ENCODE peak calls at places on chromosomes 12 and 14, in six cellular contexts. J is H1, Q is IMR-90, V is neuronal stem cell, F is H9, R is trophoblast cell. M is an unnamed sample.

GRCh38 chr14:32073537-32074189 is 3.4 kb upstream of the ARHGAP5 start:
- DNase-seq in J (no peak), Q (peak; percentile 82), V (peak; percentile 62), F (no peak), R (peak; percentile 96), M (peak; percentile 86)

GRCh38 chr12:57085999-57086950 is 2.6 kb upstream of the NAB2 start:
- DNase-seq in J (no peak), Q (peak; percentile 83), V (peak; percentile 75), F (peak; percentile 87), R (peak; percentile 36), M (peak; percentile 89)

GRCh38 chr14:75231320-75231719 is 47.3 kb upstream of the FOS start:
- DNase-seq in J (no peak), Q (no peak), V (no peak), F (no peak), R (no peak), M (no peak)

GRCh38 chr12:89927226-89927698 is 218.6 kb upstream of the ATP2B1 start:
- DNase-seq in J (no peak), Q (no peak), V (no peak), F (no peak), R (peak; percentile 21), M (no peak)

GRCh38 chr14:63727231-63727735 is 582 bp downstream of the SGPP1 start:
- DNase-seq in J (no peak), Q (peak; percentile 46), V (no peak), F (peak; percentile 48), R (peak; percentile 52), M (peak; percentile 56)

GRCh38 chr12:95967301-95967700 is 24.2 kb downstream of the AMDHD1 start:
- DNase-seq in J (no peak), Q (no peak), V (no peak), F (no peak), R (no peak), M (no peak)

GRCh38 chr12:100668939-100669536 is 95.6 kb downstream of the GAS2L3 start:
- DNase-seq in J (peak; percentile 61), Q (peak; percentile 61), V (peak; percentile 77), F (peak; percentile 89), R (peak; percentile 85), M (peak; percentile 70)

GRCh38 chr14:104332634-104333270 is 194.4 kb downstream of the KIF26A start:
- DNase-seq in J (no peak), Q (no peak), V (no peak), F (no peak), R (no peak), M (no peak)

GRCh38 chr12:92581579-92581978 is 121.2 kb upstream of the PLEKHG7 start:
- DNase-seq in J (no peak), Q (no peak), V (no peak), F (no peak), R (no peak), M (peak; percentile 48)

GRCh38 chr14:27050195-27050594 is 452.4 kb upstream of the NOVA1 start:
- DNase-seq in J (no peak), Q (no peak), V (no peak), F (no peak), R (no peak), M (no peak)
- H3K4me2 ChIP-seq in J (no peak overlapping the region), Q (no peak overlapping the region), V (no peak overlapping the region), F (no peak overlapping the region), R (no peak overlapping the region), M (no peak overlapping the region)

GRCh38 chr14:99258884-99259283 is 13.1 kb downstream of the BCL11B start:
- DNase-seq in J (no peak), Q (no peak), V (no peak), F (no peak), R (no peak), M (no peak)

GRCh38 chr14:99259327-99259726 is 12.7 kb downstream of the BCL11B start:
- DNase-seq in J (no peak), Q (no peak), V (no peak), F (no peak), R (no peak), M (no peak)

GRCh38 chr14:99257122-99257672 is 14.8 kb downstream of the BCL11B start:
- DNase-seq in J (no peak), Q (no peak), V (no peak), F (no peak), R (no peak), M (no peak)

GRCh38 chr14:99257673-99258221 is 14.2 kb downstream of the BCL11B start:
- DNase-seq in J (no peak), Q (no peak), V (no peak), F (no peak), R (no peak), M (no peak)

GRCh38 chr14:99258341-99258781 is 13.6 kb downstream of the BCL11B start:
- DNase-seq in J (no peak), Q (no peak), V (no peak), F (no peak), R (no peak), M (no peak)
- H3K27me3 ChIP-seq in J (no peaks in the 10 kb centered on the region), Q (peaks cover 12% of the 10 kb centered on the region), V (no peaks in the 10 kb centered on the region), F (no peaks in the 10 kb centered on the region), R (no peaks in the 10 kb centered on the region), M (peaks cover 42% of the 10 kb centered on the region)

DNA sequence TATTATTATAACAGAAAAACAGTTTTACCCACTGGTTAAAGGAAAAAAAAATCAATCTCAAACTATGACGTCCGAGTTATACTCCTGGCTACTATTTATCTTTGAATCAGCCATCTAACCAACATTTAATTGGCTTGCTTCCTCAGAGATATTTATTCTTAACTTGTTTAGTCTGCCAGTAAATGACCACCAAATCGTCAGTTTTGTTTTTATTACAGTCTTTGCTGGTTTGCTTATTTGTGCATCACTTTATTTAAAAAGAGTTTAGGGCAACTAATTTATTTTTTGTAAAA is 71.2 kb downstream of the RASSF8 start:
- DNase-seq in J (no peak), Q (peak; percentile 30), V (no peak), F (no peak), R (no peak), M (no peak)
- H4K91ac ChIP-seq in J (no peak overlapping the region), Q (no peak overlapping the region), V (no peak overlapping the region), F (no peak overlapping the region), R (no peak overlapping the region), M (no peak overlapping the region)

GRCh38 chr14:43687866-43688265 is 819.2 kb downstream of the FSCB start:
- DNase-seq in J (no peak), Q (peak; percentile 58), V (no peak), F (no peak), R (peak; percentile 24), M (peak; percentile 76)
- H3K4me2 ChIP-seq in J (no peak overlapping the region), Q (no peak overlapping the region), V (no peak overlapping the region), F (no peak overlapping the region), R (no peak overlapping the region), M (no peak overlapping the region)

DNA sequence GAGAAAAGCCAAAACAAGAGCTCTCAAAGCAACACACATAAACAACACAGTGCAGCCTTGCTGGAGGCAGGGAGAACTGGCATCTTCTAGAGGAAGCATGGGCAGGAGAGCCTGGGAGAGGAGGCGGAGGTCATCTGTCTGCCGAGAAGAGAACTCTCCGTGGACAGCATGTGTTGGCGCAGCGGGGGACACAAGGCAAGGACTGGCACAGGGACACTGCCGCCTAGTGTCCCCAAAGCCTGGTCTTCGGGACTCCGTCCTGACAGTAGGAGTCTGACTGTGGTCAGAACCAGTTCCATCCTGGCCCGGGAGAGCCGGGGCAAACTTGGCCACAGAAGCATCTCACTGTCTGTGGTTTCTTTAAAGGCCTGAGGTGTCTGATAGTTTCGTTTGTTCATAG is 47.3 kb downstream of the KCNA1 start:
- DNase-seq in J (no peak), Q (no peak), V (no peak), F (no peak), R (no peak), M (no peak)
- H3K27me3 ChIP-seq in J (peaks cover 21% of the 10 kb centered on the region), Q (peaks cover 9% of the 10 kb centered on the region), V (no peaks in the 10 kb centered on the region), F (peaks cover 3% of the 10 kb centered on the region), R (peaks cover 1% of the 10 kb centered on the region), M (no peaks in the 10 kb centered on the region)

DNA sequence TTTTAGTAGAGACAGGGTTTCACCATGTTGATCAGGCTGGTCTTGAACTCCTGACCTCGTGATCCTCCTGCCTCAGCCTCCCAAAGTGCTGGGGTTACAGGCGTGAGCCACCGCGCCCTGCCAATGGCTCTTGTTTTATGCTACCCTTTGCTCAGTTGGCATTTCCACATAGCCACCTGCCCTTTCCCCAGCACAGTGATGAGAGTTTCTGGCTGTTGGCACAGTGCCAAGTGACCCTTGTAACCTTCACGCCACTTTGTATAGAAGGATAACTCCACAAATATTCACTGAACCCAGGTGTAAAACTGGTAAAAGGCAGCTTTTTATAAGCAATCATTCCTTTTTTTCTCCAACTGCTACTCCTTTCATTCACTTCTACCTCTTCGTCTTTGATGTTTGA is 18.5 kb upstream of the CCDC175 start:
- DNase-seq in J (no peak), Q (no peak), V (no peak), F (no peak), R (no peak), M (no peak)
- H4K91ac ChIP-seq in J (no peak overlapping the region), Q (no peak overlapping the region), V (no peak overlapping the region), F (no peak overlapping the region), R (no peak overlapping the region), M (no peak overlapping the region)

GRCh38 chr14:22839159-22839779 is 2.9 kb downstream of the MMP14 start:
- DNase-seq in J (no peak), Q (peak; percentile 54), V (no peak), F (no peak), R (peak; percentile 96), M (peak; percentile 53)
- H3K4me2 ChIP-seq in J (peak overlapping the region; percentile 73), Q (peak overlapping the region; percentile 81), V (no peak overlapping the region), F (no peak overlapping the region), R (peak overlapping the region; percentile 79), M (peak overlapping the region; percentile 82)

GRCh38 chr14:60647081-60647836 is 2.0 kb downstream of the SIX1 start:
- DNase-seq in J (no peak), Q (peak; percentile 69), V (peak; percentile 54), F (peak; percentile 66), R (no peak), M (peak; percentile 48)

GRCh38 chr14:60642790-60643397 is 6.4 kb downstream of the SIX1 start:
- DNase-seq in J (no peak), Q (no peak), V (peak; percentile 26), F (no peak), R (no peak), M (no peak)

GRCh38 chr14:60643443-60644402 is 5.6 kb downstream of the SIX1 start:
- DNase-seq in J (no peak), Q (peak; percentile 24), V (peak; percentile 61), F (peak; percentile 42), R (no peak), M (no peak)

GRCh38 chr14:60646202-60646886 is 2.9 kb downstream of the SIX1 start:
- DNase-seq in J (no peak), Q (no peak), V (peak; percentile 29), F (peak; percentile 53), R (no peak), M (no peak)

GRCh38 chr14:60645191-60645590 is 4.1 kb downstream of the SIX1 start:
- DNase-seq in J (no peak), Q (no peak), V (no peak), F (no peak), R (no peak), M (no peak)
- H3K27me3 ChIP-seq in J (peaks cover 98% of the 10 kb centered on the region), Q (no peaks in the 10 kb centered on the region), V (peaks cover 55% of the 10 kb centered on the region), F (peaks cover 73% of the 10 kb centered on the region), R (peaks cover 77% of the 10 kb centered on the region), M (no peaks in the 10 kb centered on the region)

M was measured in mesenchymal stem cell.